ENCODE peak calls at places on chromosomes 5 and 9, in ten cellular contexts. H is stomach; V is AG09309; E is psoas muscle; D is fibroblast of mammary gland; S is CD8-positive, alpha-beta memory T cell; T is lower leg skin; Z is CD8-positive, alpha-beta T cell; B is lung; R is aorta. J is an unnamed sample.

GRCh38 chr9:23665051-23665450 is 161.0 kb downstream of the ELAVL2 start:
- DNase-seq in R (no peak), Z (no peak), D (no peak), T (no peak), H (no peak), V (no peak), E (no peak), S (no peak), B (no peak), J (no peak)

GRCh38 chr9:130912932-130913598 is 16.5 kb upstream of the QRFP start:
- DNase-seq in Z (no peak), S (no peak), V (peak), H (no peak), E (peak), B (no peak), D (peak), R (peak), T (no peak), J (peak)

GRCh38 chr5:31408814-31409213 is 123.1 kb downstream of the DROSHA start:
- DNase-seq in Z (no peak), S (no peak), V (peak), R (no peak), T (no peak), B (no peak), E (no peak), H (no peak), D (peak), J (no peak)

GRCh38 chr5:159764283-159764927 is 151.9 kb upstream of the ADRA1B start:
- DNase-seq in D (peak), R (peak), B (no peak), V (peak), T (no peak), Z (no peak), E (no peak), H (no peak), S (no peak), J (no peak)

GRCh38 chr5:178238313-178238635 is 5.7 kb upstream of the PHYKPL start:
- DNase-seq in V (no peak), R (no peak), D (no peak), E (no peak), Z (no peak), B (no peak), T (no peak), S (no peak), H (no peak), J (no peak)

GRCh38 chr9:113614843-113615648 is 151.5 kb downstream of the RGS3 start:
- DNase-seq in D (peak), E (peak), V (peak), H (no peak), R (peak), B (no peak), T (no peak), Z (no peak), S (no peak), J (no peak)

GRCh38 chr5:180486636-180487149 is 7.5 kb upstream of the CNOT6 start:
- DNase-seq in B (no peak), R (peak), S (no peak), V (no peak), T (peak), D (peak), Z (no peak), E (no peak), H (no peak), J (peak)

GRCh38 chr5:142520885-142521284 is 165.0 kb downstream of the FGF1 start:
- DNase-seq in H (no peak), D (peak), B (no peak), R (no peak), T (peak), Z (no peak), S (no peak), E (no peak), V (no peak), J (no peak)

GRCh38 chr9:127485995-127486394 is 34.7 kb downstream of the LRSAM1 start:
- DNase-seq in V (no peak), S (no peak), E (no peak), R (no peak), D (no peak), B (no peak), T (no peak), Z (no peak), H (no peak), J (no peak)

GRCh38 chr9:126507318-126508109 is 106.2 kb upstream of the LMX1B start:
- DNase-seq in T (no peak), V (no peak), E (no peak), S (no peak), D (no peak), Z (no peak), H (no peak), B (no peak), R (peak), J (no peak)

GRCh38 chr5:132095077-132095744 is 21.6 kb downstream of the CSF2 start:
- DNase-seq in D (no peak), V (no peak), T (peak), R (no peak), E (no peak), H (no peak), S (no peak), Z (no peak), B (no peak), J (no peak)

GRCh38 chr9:135952664-135953206 is 8.4 kb downstream of the UBAC1 start:
- DNase-seq in D (no peak), S (no peak), B (no peak), E (no peak), H (no peak), R (no peak), T (no peak), V (no peak), Z (no peak), J (no peak)

GRCh38 chr9:13035822-13036221 is 243.7 kb downstream of the MPDZ start:
- DNase-seq in T (no peak), Z (no peak), E (no peak), R (no peak), D (no peak), V (no peak), H (no peak), B (no peak), S (no peak), J (no peak)

GRCh38 chr5:136099870-136100269 is 32.8 kb upstream of the SMAD5 start:
- DNase-seq in B (no peak), S (no peak), E (no peak), V (no peak), H (no peak), D (no peak), R (no peak), T (no peak), Z (no peak), J (no peak)

GRCh38 chr9:75974006-75974766 is 83.7 kb downstream of the PCSK5 start:
- DNase-seq in B (no peak), R (peak), Z (no peak), T (no peak), H (no peak), V (peak), E (no peak), D (no peak), S (no peak), J (no peak)

GRCh38 chr9:77498891-77499290 is 149.2 kb downstream of the GNA14 start:
- DNase-seq in B (no peak), T (no peak), D (no peak), Z (no peak), E (no peak), S (no peak), V (peak), H (no peak), R (no peak), J (no peak)

GRCh38 chr5:151150484-151151262 is 6.9 kb downstream of the ANXA6 start:
- DNase-seq in E (no peak), V (no peak), B (no peak), Z (peak), H (peak), T (no peak), D (peak), R (no peak), S (peak), J (no peak)

DNA sequence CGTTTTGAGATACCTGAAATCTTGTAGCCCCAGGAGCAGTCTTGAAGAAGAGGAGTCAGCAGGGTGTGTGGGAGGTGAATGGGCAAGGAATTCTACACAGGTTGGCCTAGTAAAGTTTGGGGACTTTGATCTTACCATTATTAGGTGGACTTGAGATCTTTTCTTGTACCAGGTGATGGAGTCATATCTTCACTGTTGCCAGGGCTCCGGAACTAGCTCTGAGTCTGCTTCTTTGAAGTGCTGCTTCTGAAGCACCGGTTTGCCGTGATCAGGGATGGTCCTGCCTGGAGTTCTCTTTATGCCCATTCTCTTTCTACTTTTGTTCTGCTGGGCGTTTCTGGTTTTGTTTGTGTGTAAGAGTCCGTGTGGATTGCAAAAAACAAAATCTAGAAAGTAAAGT is 27.4 kb downstream of the RCL1 start:
- DNase-seq in D (no peak), R (no peak), Z (no peak), S (no peak), B (no peak), V (no peak), H (no peak), E (no peak), T (no peak), J (no peak)
- H3K4me3 ChIP-seq in D (no peak), R (no peak), Z (no peak), S (no peak), B (no peak), V (no peak), H (no peak), E (no peak), T (no peak), J (no peak)

DNA sequence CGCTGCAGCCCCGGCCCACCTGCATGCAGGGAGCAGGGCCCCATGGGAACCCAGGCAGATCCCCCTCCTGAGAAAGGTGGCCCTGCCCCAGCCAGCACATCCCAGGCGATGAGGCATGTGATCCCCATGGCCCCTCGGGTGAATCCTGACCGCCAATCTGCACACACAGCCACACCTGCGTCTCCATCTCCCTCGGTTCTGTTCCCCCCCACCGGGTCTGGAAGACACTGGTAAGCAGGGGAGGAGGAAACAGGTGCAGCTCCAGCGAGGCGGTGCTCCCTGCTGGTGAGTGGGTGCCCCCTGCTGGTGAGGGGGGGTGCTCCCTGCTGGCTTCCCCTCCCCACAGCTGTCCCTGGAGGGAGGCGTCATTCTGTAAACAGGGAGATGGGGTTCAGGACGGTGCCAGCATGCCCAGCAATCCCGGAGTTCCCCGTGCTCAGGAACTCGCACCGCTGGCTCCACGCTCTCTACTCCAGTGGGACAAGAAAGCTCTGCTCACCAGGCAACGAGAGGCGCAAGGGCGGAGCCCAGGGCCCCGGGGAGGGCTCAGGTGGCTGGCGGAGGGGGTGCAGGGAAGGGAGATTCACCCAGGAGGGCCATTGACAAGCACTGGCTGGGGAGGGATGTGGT is 28.4 kb upstream of the SLC12A7 start:
- DNase-seq in V (no peak), R (peak), B (peak), Z (peak), D (peak), H (peak), E (peak), S (peak), T (peak), J (peak)
- H3K4me3 ChIP-seq in V (no peak), R (no peak), B (no peak), Z (no peak), D (no peak), H (no peak), E (no peak), S (no peak), T (no peak), J (no peak)

DNA sequence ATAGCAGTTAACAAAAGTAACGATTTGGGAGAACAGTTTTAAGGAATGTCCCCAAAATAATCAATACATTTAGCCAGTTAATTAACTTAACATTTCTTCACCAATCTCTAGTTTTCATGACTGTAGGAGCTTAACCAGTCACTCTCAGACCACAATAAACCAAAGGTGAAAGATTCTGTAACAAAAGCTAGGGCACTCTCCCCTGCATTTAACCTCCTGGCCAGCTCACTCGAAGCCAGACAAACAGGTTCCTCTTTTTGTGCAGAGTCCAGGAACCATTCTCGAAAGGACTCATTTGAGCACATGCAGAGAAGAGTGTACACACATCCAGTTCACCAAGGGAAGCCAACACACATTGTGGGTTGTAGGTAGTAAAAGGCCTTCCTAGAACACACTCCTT is 6.5 kb downstream of the IL7R start:
- DNase-seq in D (no peak), R (no peak), B (no peak), E (no peak), S (no peak), V (no peak), Z (no peak), H (no peak), T (no peak), J (no peak)
- H3K4me3 ChIP-seq in D (no peak), R (no peak), B (no peak), E (no peak), S (peak), V (no peak), Z (peak), H (no peak), T (no peak), J (no peak)

GRCh38 chr9:28318515-28318914 is 745.2 kb upstream of the C9orf72 start:
- DNase-seq in V (no peak), D (no peak), R (no peak), S (no peak), T (no peak), E (no peak), B (no peak), Z (no peak), H (no peak), J (no peak)
- H3K4me3 ChIP-seq in V (no peak), D (no peak), R (no peak), S (no peak), T (no peak), E (no peak), B (no peak), Z (no peak), H (no peak), J (no peak)

DNA sequence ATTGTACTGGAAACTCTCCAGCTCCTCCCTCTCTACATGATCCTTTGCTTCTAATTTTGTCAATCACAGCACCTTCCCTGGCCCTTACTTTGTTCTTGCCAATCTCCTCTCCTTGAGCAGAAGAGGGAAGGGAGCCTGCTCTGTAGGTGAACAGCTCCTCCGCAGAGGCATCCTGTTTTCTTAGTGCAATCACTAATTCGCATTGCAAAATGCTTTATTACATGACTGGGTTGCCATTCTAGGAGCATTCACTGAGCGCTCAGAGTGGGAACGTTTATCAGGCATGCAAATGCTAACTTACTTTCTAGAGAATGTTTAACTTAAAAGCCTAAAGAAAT is 416 bp upstream of the SNX18 start:
- DNase-seq in V (no peak), R (no peak), S (no peak), D (no peak), H (no peak), Z (no peak), T (peak), E (no peak), B (no peak), J (peak)
- H3K4me3 ChIP-seq in V (no peak), R (no peak), S (no peak), D (peak), H (peak), Z (no peak), T (no peak), E (peak), B (no peak), J (peak)

GRCh38 chr9:110213413-110214044 is 5.6 kb upstream of the C9orf152 start:
- DNase-seq in T (no peak), R (no peak), B (no peak), V (no peak), E (no peak), H (peak), Z (no peak), S (no peak), D (no peak), J (no peak)

GRCh38 chr9:110202232-110202631 is 5.7 kb downstream of the C9orf152 start:
- DNase-seq in D (no peak), H (no peak), S (no peak), V (no peak), R (no peak), T (peak), B (no peak), E (no peak), Z (no peak), J (no peak)

GRCh38 chr9:110206388-110206787 is 1.6 kb downstream of the C9orf152 start:
- DNase-seq in R (no peak), H (peak), T (no peak), V (no peak), D (no peak), B (peak), S (no peak), E (no peak), Z (no peak), J (no peak)

GRCh38 chr9:110207071-110207923 is 662 bp downstream of the C9orf152 start:
- DNase-seq in B (peak), Z (no peak), H (peak), D (no peak), R (no peak), T (no peak), V (no peak), S (no peak), E (no peak), J (no peak)

DNA sequence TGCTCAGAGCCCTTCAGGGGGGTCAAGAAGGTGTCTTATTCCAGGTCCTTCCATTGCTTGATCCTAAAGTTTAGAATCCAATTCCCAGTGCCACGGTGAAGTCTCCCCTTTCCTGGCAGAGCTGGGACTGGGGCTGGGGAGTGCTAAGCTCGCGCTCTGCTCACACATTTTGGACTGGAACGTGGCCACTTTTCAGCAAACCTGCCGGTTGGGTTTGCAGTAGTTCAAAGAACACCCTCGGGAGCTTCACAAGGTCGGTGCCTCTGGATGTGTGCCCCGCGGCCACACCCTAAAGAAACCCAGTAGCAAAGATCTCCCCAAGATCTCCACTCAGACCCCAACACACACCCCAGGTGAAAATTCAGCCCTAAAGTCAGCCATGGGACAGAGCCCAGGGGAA is at the start of gene C9orf152:
- DNase-seq in E (no peak), R (no peak), B (peak), V (no peak), D (no peak), H (peak), T (no peak), S (no peak), Z (no peak), J (no peak)
- H3K4me3 ChIP-seq in E (no peak), R (no peak), B (no peak), V (no peak), D (no peak), H (peak), T (no peak), S (no peak), Z (no peak), J (no peak)

GRCh38 chr9:33750839-33751339 is 44.5 kb upstream of the PRSS3 start:
- DNase-seq in V (no peak), Z (no peak), B (no peak), E (no peak), S (no peak), T (no peak), R (no peak), H (no peak), D (no peak), J (no peak)

GRCh38 chr9:33748633-33749304 is 46.6 kb upstream of the PRSS3 start:
- DNase-seq in E (no peak), V (no peak), H (no peak), B (no peak), S (peak), R (no peak), D (no peak), T (no peak), Z (peak), J (no peak)

GRCh38 chr9:33752130-33752637 is 43.2 kb upstream of the PRSS3 start:
- DNase-seq in Z (no peak), B (no peak), V (no peak), H (no peak), R (no peak), S (no peak), T (no peak), D (no peak), E (no peak), J (no peak)

GRCh38 chr9:33751536-33752129 is 43.7 kb upstream of the PRSS3 start:
- DNase-seq in E (no peak), B (no peak), V (no peak), R (no peak), Z (no peak), S (no peak), T (no peak), D (no peak), H (no peak), J (no peak)

GRCh38 chr9:33750307-33750838 is 45.0 kb upstream of the PRSS3 start:
- DNase-seq in Z (no peak), V (no peak), T (no peak), H (peak), R (no peak), E (peak), B (no peak), D (peak), S (no peak), J (no peak)
- H3K4me3 ChIP-seq in Z (no peak), V (peak), T (no peak), H (peak), R (no peak), E (peak), B (no peak), D (peak), S (no peak), J (peak)